ENCODE peak calls at places on chromosome 5, in five cellular contexts. K, Z, F, S and L are unnamed samples.

GRCh38 chr5:166909926-166910325 is 1381.5 kb upstream of the WWC1 start:
- DNase-seq in Z (no peak), K (no peak), S (no peak), F (no peak), L (no peak)

GRCh38 chr5:127041571-127041970 is 11.2 kb upstream of the MARCHF3 start:
- DNase-seq in Z (no peak), F (peak), S (no peak), K (no peak), L (no peak)

GRCh38 chr5:141484499-141485304 is at the start of gene PCDHGC4:
- DNase-seq in K (no peak), Z (no peak), F (peak), S (peak), L (no peak)

GRCh38 chr5:52983731-52984620 is 5.2 kb upstream of the ITGA2 start:
- DNase-seq in K (no peak), Z (no peak), S (no peak), F (no peak), L (no peak)

GRCh38 chr5:145568581-145568980 is 266.6 kb downstream of the PRELID2 start:
- DNase-seq in K (no peak), S (no peak), Z (no peak), F (peak), L (no peak)

GRCh38 chr5:4230905-4231561 is 635.4 kb downstream of the IRX1 start:
- DNase-seq in Z (no peak), F (no peak), S (no peak), K (no peak), L (peak)

GRCh38 chr5:7805379-7805778 is 45.6 kb downstream of the CFAP90 start:
- DNase-seq in Z (no peak), K (no peak), S (peak), F (peak), L (no peak)

GRCh38 chr5:136328097-136328496 is 37.2 kb downstream of the TRPC7 start:
- DNase-seq in S (no peak), Z (no peak), F (no peak), K (no peak), L (no peak)

GRCh38 chr5:150142800-150143724 is 12.6 kb downstream of the PDGFRB start:
- DNase-seq in K (no peak), Z (peak), F (peak), S (no peak), L (no peak)

GRCh38 chr5:96370981-96371380 is 62.1 kb downstream of the PCSK1 start:
- DNase-seq in Z (no peak), F (no peak), S (no peak), K (no peak), L (no peak)

GRCh38 chr5:71679714-71680113 is 39.4 kb upstream of the CARTPT start:
- DNase-seq in Z (no peak), F (no peak), K (no peak), S (no peak), L (no peak)
- TF ChIP-seq CTCF in Z (no peak), F (no peak), K (no peak), S (no peak), L (no peak)

GRCh38 chr5:61744690-61745619 is 412.9 kb downstream of the ZSWIM6 start:
- DNase-seq in Z (no peak), F (no peak), K (no peak), S (no peak), L (peak)
- TF ChIP-seq CTCF in Z (no peak), F (no peak), K (no peak), S (no peak), L (no peak)

GRCh38 chr5:73718762-73719161 is 92.8 kb downstream of the ARHGEF28 start:
- DNase-seq in F (no peak), K (no peak), S (no peak), Z (no peak), L (no peak)
- TF ChIP-seq CTCF in F (no peak), K (no peak), S (no peak), Z (no peak), L (no peak)

DNA sequence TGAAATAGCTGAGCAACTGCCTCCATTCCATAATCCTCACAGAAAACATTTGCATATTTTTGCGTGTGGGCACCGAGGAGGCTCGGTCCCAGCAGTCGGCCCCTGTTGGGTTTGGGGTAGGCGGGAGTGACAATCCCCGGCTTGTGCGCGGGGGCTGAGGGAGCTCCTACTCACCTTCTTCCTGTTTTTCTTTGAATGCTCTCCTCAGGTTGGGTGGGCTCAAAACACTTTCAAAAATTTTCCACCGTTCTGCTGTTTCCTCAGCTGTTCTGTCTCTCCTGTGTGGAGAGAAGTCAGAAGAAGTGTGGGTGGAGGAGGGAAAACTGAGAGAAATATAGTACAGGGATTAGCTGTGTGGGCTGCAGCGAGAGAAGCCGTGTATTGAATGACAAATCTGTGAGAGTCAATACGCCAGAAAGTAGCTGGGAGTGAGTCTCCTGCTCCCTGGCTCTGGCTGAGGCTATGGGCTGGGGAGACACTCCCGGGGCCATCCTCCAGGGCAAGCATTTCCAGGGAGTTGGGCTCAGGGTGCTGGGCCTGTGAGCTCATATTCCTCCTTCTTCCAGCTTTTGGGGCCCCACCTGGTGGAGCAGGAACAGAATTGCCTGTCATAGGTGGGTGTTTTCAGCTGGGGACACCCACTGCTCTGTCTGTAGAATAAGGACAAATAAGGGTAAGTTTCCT is 84.7 kb downstream of the CMYA5 start:
- DNase-seq in F (peak), Z (no peak), K (no peak), S (peak), L (peak)
- TF ChIP-seq CTCF in F (peak), Z (no peak), K (no peak), S (peak), L (no peak)

DNA sequence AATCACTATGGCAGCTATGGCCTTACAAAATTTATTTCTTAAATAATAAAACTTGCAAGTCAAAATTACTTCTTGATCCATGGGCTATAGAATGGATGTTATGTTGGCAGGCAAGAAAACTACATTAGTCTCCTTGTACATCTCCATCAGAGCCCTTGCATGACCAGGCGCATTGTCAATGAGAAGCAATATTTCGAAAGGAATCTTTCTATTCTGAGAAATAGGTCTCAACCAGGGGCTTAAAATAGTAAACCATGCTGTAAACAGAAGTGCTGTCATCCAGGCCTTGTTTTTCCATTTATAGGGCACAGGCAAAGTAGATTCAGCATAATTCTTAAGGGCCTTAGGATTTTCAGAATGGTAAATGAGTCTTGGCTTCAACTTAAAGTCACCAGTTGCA is 220.1 kb downstream of the SREK1 start:
- DNase-seq in F (no peak), Z (no peak), S (no peak), K (no peak), L (no peak)
- TF ChIP-seq CTCF in F (no peak), Z (no peak), S (no peak), K (no peak), L (no peak)

GRCh38 chr5:140360681-140361479 is 886 bp downstream of the SLC4A9 start:
- DNase-seq in S (no peak), F (no peak), K (no peak), Z (no peak), L (no peak)

GRCh38 chr5:140356878-140357730 is 2.9 kb upstream of the SLC4A9 start:
- DNase-seq in Z (no peak), F (no peak), S (peak), K (no peak), L (no peak)

GRCh38 chr5:140357731-140358093 is 2.3 kb upstream of the SLC4A9 start:
- DNase-seq in Z (peak), S (peak), F (peak), K (peak), L (peak)

GRCh38 chr5:140360101-140360500 is at the start of gene SLC4A9:
- DNase-seq in F (no peak), Z (no peak), K (no peak), S (no peak), L (no peak)

DNA sequence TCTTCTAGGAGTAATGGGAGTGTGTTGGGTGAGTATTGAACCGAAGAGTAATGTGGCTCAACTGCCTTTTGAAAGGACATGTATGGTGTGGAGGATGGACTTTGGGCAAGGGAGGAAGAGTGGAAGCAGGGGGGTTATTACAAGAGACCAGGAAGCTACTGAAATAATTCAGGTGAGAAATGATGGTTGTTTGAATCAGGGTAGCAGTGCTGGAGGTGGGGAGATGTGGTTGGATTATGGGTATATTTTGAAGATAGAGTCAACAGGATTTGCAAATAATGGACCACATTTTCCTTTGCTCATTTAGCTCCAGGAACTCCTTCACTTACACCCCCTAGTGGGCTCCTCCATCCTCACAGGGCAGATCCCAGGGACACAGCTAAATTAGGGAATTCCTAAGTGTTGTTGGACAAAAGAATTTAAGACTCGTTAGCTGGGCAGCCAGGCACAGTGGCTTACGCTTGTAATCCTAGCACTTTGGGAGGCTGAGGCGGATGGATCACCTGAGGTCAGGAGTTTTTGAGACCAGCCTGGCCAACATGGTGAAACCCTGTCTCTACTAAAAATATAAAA is 1.2 kb upstream of the SLC4A9 start:
- DNase-seq in K (no peak), S (no peak), F (peak), Z (no peak), L (peak)
- TF ChIP-seq CTCF in K (no peak), S (no peak), F (peak), Z (peak), L (peak)